ENCODE peak calls at places on chromosomes 7 and 10, in nine cellular contexts. One of them, this sample, is unnamed.

GRCh38 chr10:45596556-45596955 is 76.0 kb downstream of the ZFAND4 start:
- DNase-seq in endothelial cell of umbilical vein: no peak
- DNase-seq in mucosa of descending colon: no peak
- DNase-seq in fibroblast of lung: no peak
- DNase-seq in lower leg skin: no peak
- DNase-seq in naive thymus-derived CD4-positive, alpha-beta T cell: no peak
- DNase-seq in cardiac fibroblast: no peak
- DNase-seq in HL-60: no peak
- DNase-seq in Peyer's patch: no peak
- DNase-seq in this sample: no peak

GRCh38 chr7:117872565-117873055 is 631 bp downstream of the CTTNBP2 start:
- DNase-seq in endothelial cell of umbilical vein: peak; percentile 6
- DNase-seq in mucosa of descending colon: no peak
- DNase-seq in fibroblast of lung: peak; percentile 45
- DNase-seq in lower leg skin: peak; percentile 86
- DNase-seq in naive thymus-derived CD4-positive, alpha-beta T cell: no peak
- DNase-seq in cardiac fibroblast: no peak
- DNase-seq in HL-60: no peak
- DNase-seq in Peyer's patch: no peak
- DNase-seq in this sample: no peak

GRCh38 chr7:774161-775109 is 47.4 kb upstream of the PRKAR1B start:
- DNase-seq in endothelial cell of umbilical vein: peak; percentile 34
- DNase-seq in mucosa of descending colon: peak; percentile 66
- DNase-seq in fibroblast of lung: peak; percentile 26
- DNase-seq in lower leg skin: no peak
- DNase-seq in naive thymus-derived CD4-positive, alpha-beta T cell: peak; percentile 38
- DNase-seq in cardiac fibroblast: peak; percentile 49
- DNase-seq in HL-60: peak; percentile 34
- DNase-seq in Peyer's patch: peak; percentile 32
- DNase-seq in this sample: peak; percentile 38

GRCh38 chr10:71684356-71685173 is 35.0 kb downstream of the C10orf105 start:
- DNase-seq in endothelial cell of umbilical vein: no peak
- DNase-seq in mucosa of descending colon: no peak
- DNase-seq in fibroblast of lung: no peak
- DNase-seq in lower leg skin: no peak
- DNase-seq in naive thymus-derived CD4-positive, alpha-beta T cell: no peak
- DNase-seq in cardiac fibroblast: no peak
- DNase-seq in HL-60: peak; percentile 55
- DNase-seq in Peyer's patch: peak; percentile 33
- DNase-seq in this sample: no peak

GRCh38 chr10:133124357-133125211 is 35.4 kb upstream of the KNDC1 start:
- DNase-seq in endothelial cell of umbilical vein: peak; percentile 9
- DNase-seq in mucosa of descending colon: peak; percentile 43
- DNase-seq in fibroblast of lung: no peak
- DNase-seq in lower leg skin: no peak
- DNase-seq in naive thymus-derived CD4-positive, alpha-beta T cell: no peak
- DNase-seq in cardiac fibroblast: peak; percentile 28
- DNase-seq in HL-60: no peak
- DNase-seq in Peyer's patch: no peak
- DNase-seq in this sample: no peak

GRCh38 chr7:92731327-92732063 is 104.9 kb downstream of the CDK6 start:
- DNase-seq in endothelial cell of umbilical vein: peak; percentile 75
- DNase-seq in mucosa of descending colon: no peak
- DNase-seq in fibroblast of lung: peak; percentile 47
- DNase-seq in lower leg skin: no peak
- DNase-seq in naive thymus-derived CD4-positive, alpha-beta T cell: no peak
- DNase-seq in cardiac fibroblast: peak; percentile 62
- DNase-seq in HL-60: no peak
- DNase-seq in Peyer's patch: no peak
- DNase-seq in this sample: no peak

GRCh38 chr7:18420758-18421157 is 74.8 kb upstream of the HDAC9 start:
- DNase-seq in endothelial cell of umbilical vein: no peak
- DNase-seq in mucosa of descending colon: no peak
- DNase-seq in fibroblast of lung: peak; percentile 24
- DNase-seq in lower leg skin: no peak
- DNase-seq in naive thymus-derived CD4-positive, alpha-beta T cell: no peak
- DNase-seq in cardiac fibroblast: no peak
- DNase-seq in HL-60: no peak
- DNase-seq in Peyer's patch: no peak
- DNase-seq in this sample: no peak

GRCh38 chr10:81514811-81515210 is 360.2 kb upstream of the NRG3 start:
- DNase-seq in endothelial cell of umbilical vein: no peak
- DNase-seq in mucosa of descending colon: no peak
- DNase-seq in fibroblast of lung: no peak
- DNase-seq in lower leg skin: no peak
- DNase-seq in naive thymus-derived CD4-positive, alpha-beta T cell: no peak
- DNase-seq in cardiac fibroblast: no peak
- DNase-seq in HL-60: no peak
- DNase-seq in Peyer's patch: no peak
- DNase-seq in this sample: no peak

GRCh38 chr7:39539816-39540215 is 26.4 kb upstream of the YAE1 start:
- DNase-seq in endothelial cell of umbilical vein: no peak
- DNase-seq in mucosa of descending colon: no peak
- DNase-seq in fibroblast of lung: no peak
- DNase-seq in lower leg skin: no peak
- DNase-seq in naive thymus-derived CD4-positive, alpha-beta T cell: no peak
- DNase-seq in cardiac fibroblast: no peak
- DNase-seq in HL-60: no peak
- DNase-seq in Peyer's patch: no peak
- DNase-seq in this sample: no peak

GRCh38 chr7:123675092-123675473 is 19.4 kb downstream of the LMOD2 start:
- DNase-seq in endothelial cell of umbilical vein: no peak
- DNase-seq in mucosa of descending colon: no peak
- DNase-seq in fibroblast of lung: peak; percentile 32
- DNase-seq in lower leg skin: no peak
- DNase-seq in naive thymus-derived CD4-positive, alpha-beta T cell: no peak
- DNase-seq in cardiac fibroblast: peak; percentile 68
- DNase-seq in HL-60: no peak
- DNase-seq in Peyer's patch: no peak
- DNase-seq in this sample: no peak

GRCh38 chr7:51082096-51082840 is 234.3 kb downstream of the COBL start:
- DNase-seq in endothelial cell of umbilical vein: no peak
- DNase-seq in mucosa of descending colon: no peak
- DNase-seq in fibroblast of lung: no peak
- DNase-seq in lower leg skin: peak; percentile 74
- DNase-seq in naive thymus-derived CD4-positive, alpha-beta T cell: no peak
- DNase-seq in cardiac fibroblast: no peak
- DNase-seq in HL-60: no peak
- DNase-seq in Peyer's patch: no peak
- DNase-seq in this sample: no peak

GRCh38 chr7:17370901-17371550 is 72.6 kb downstream of the AHR start:
- DNase-seq in endothelial cell of umbilical vein: peak; percentile 46
- DNase-seq in mucosa of descending colon: no peak
- DNase-seq in fibroblast of lung: peak; percentile 36
- DNase-seq in lower leg skin: no peak
- DNase-seq in naive thymus-derived CD4-positive, alpha-beta T cell: no peak
- DNase-seq in cardiac fibroblast: peak; percentile 54
- DNase-seq in HL-60: no peak
- DNase-seq in Peyer's patch: no peak
- DNase-seq in this sample: no peak

GRCh38 chr10:75402486-75403143 is 1.1 kb upstream of the ZNF503 start:
- DNase-seq in endothelial cell of umbilical vein: no peak
- DNase-seq in mucosa of descending colon: peak; percentile 66
- DNase-seq in fibroblast of lung: no peak
- DNase-seq in lower leg skin: peak; percentile 89
- DNase-seq in naive thymus-derived CD4-positive, alpha-beta T cell: no peak
- DNase-seq in cardiac fibroblast: no peak
- DNase-seq in HL-60: peak; percentile 39
- DNase-seq in Peyer's patch: no peak
- DNase-seq in this sample: no peak

GRCh38 chr7:132526111-132526741 is 50.0 kb downstream of the PLXNA4 start:
- DNase-seq in endothelial cell of umbilical vein: no peak
- DNase-seq in mucosa of descending colon: no peak
- DNase-seq in fibroblast of lung: no peak
- DNase-seq in lower leg skin: peak; percentile 17
- DNase-seq in naive thymus-derived CD4-positive, alpha-beta T cell: no peak
- DNase-seq in cardiac fibroblast: no peak
- DNase-seq in HL-60: no peak
- DNase-seq in Peyer's patch: no peak
- DNase-seq in this sample: no peak

GRCh38 chr7:64630496-64630895 is 35.4 kb upstream of the ZNF107 start:
- DNase-seq in endothelial cell of umbilical vein: no peak
- DNase-seq in mucosa of descending colon: no peak
- DNase-seq in fibroblast of lung: no peak
- DNase-seq in lower leg skin: peak; percentile 10
- DNase-seq in naive thymus-derived CD4-positive, alpha-beta T cell: no peak
- DNase-seq in cardiac fibroblast: peak; percentile 35
- DNase-seq in HL-60: no peak
- DNase-seq in Peyer's patch: no peak
- DNase-seq in this sample: no peak

GRCh38 chr10:97585439-97585811 is 1.2 kb downstream of the HOGA1 start:
- DNase-seq in endothelial cell of umbilical vein: no peak
- DNase-seq in mucosa of descending colon: no peak
- DNase-seq in fibroblast of lung: no peak
- DNase-seq in lower leg skin: no peak
- DNase-seq in naive thymus-derived CD4-positive, alpha-beta T cell: no peak
- DNase-seq in cardiac fibroblast: no peak
- DNase-seq in HL-60: no peak
- DNase-seq in Peyer's patch: no peak
- DNase-seq in this sample: no peak

GRCh38 chr7:44505595-44505994 is 15.1 kb upstream of the NUDCD3 start:
- DNase-seq in endothelial cell of umbilical vein: no peak
- DNase-seq in mucosa of descending colon: no peak
- DNase-seq in fibroblast of lung: no peak
- DNase-seq in lower leg skin: no peak
- DNase-seq in naive thymus-derived CD4-positive, alpha-beta T cell: no peak
- DNase-seq in cardiac fibroblast: no peak
- DNase-seq in HL-60: no peak
- DNase-seq in Peyer's patch: no peak
- DNase-seq in this sample: no peak

GRCh38 chr10:86583983-86584382 is 62.4 kb upstream of the WAPL start:
- DNase-seq in endothelial cell of umbilical vein: no peak
- DNase-seq in mucosa of descending colon: no peak
- DNase-seq in fibroblast of lung: no peak
- DNase-seq in lower leg skin: no peak
- DNase-seq in naive thymus-derived CD4-positive, alpha-beta T cell: no peak
- DNase-seq in cardiac fibroblast: no peak
- DNase-seq in HL-60: peak; percentile 22
- DNase-seq in Peyer's patch: no peak
- DNase-seq in this sample: no peak

GRCh38 chr7:142280263-142280662 is 22.4 kb upstream of the PRSS58 start:
- DNase-seq in endothelial cell of umbilical vein: no peak
- DNase-seq in mucosa of descending colon: no peak
- DNase-seq in fibroblast of lung: no peak
- DNase-seq in lower leg skin: no peak
- DNase-seq in naive thymus-derived CD4-positive, alpha-beta T cell: no peak
- DNase-seq in cardiac fibroblast: no peak
- DNase-seq in HL-60: no peak
- DNase-seq in Peyer's patch: no peak
- DNase-seq in this sample: no peak

GRCh38 chr7:157320607-157320979 is 16.2 kb upstream of the DNAJB6 start:
- DNase-seq in endothelial cell of umbilical vein: no peak
- DNase-seq in mucosa of descending colon: no peak
- DNase-seq in fibroblast of lung: peak; percentile 55
- DNase-seq in lower leg skin: no peak
- DNase-seq in naive thymus-derived CD4-positive, alpha-beta T cell: no peak
- DNase-seq in cardiac fibroblast: peak; percentile 48
- DNase-seq in HL-60: no peak
- DNase-seq in Peyer's patch: no peak
- DNase-seq in this sample: no peak

GRCh38 chr10:60883187-60883586 is 60.8 kb downstream of the RHOBTB1 start:
- DNase-seq in endothelial cell of umbilical vein: peak; percentile 61
- DNase-seq in mucosa of descending colon: no peak
- DNase-seq in fibroblast of lung: peak; percentile 33
- DNase-seq in lower leg skin: no peak
- DNase-seq in naive thymus-derived CD4-positive, alpha-beta T cell: no peak
- DNase-seq in cardiac fibroblast: peak; percentile 60
- DNase-seq in HL-60: peak; percentile 7
- DNase-seq in Peyer's patch: no peak
- DNase-seq in this sample: no peak

GRCh38 chr7:26690135-26690534 is 174.3 kb downstream of the SKAP2 start:
- DNase-seq in endothelial cell of umbilical vein: no peak
- DNase-seq in mucosa of descending colon: no peak
- DNase-seq in fibroblast of lung: no peak
- DNase-seq in lower leg skin: no peak
- DNase-seq in naive thymus-derived CD4-positive, alpha-beta T cell: no peak
- DNase-seq in cardiac fibroblast: no peak
- DNase-seq in HL-60: no peak
- DNase-seq in Peyer's patch: no peak
- DNase-seq in this sample: no peak

GRCh38 chr10:4131407-4132215 is 346.6 kb upstream of the KLF6 start:
- DNase-seq in endothelial cell of umbilical vein: peak; percentile 86
- DNase-seq in mucosa of descending colon: no peak
- DNase-seq in fibroblast of lung: peak; percentile 94
- DNase-seq in lower leg skin: no peak
- DNase-seq in naive thymus-derived CD4-positive, alpha-beta T cell: peak; percentile 39
- DNase-seq in cardiac fibroblast: peak; percentile 87
- DNase-seq in HL-60: peak; percentile 54
- DNase-seq in Peyer's patch: no peak
- DNase-seq in this sample: no peak

GRCh38 chr7:149194799-149195179 is 557 bp upstream of the ZNF282 start:
- DNase-seq in endothelial cell of umbilical vein: no peak
- DNase-seq in mucosa of descending colon: no peak
- DNase-seq in fibroblast of lung: no peak
- DNase-seq in lower leg skin: no peak
- DNase-seq in naive thymus-derived CD4-positive, alpha-beta T cell: no peak
- DNase-seq in cardiac fibroblast: no peak
- DNase-seq in HL-60: no peak
- DNase-seq in Peyer's patch: no peak
- DNase-seq in this sample: no peak
- H3K4me3 ChIP-seq in endothelial cell of umbilical vein: peak overlapping the region; percentile 78
- H3K4me3 ChIP-seq in mucosa of descending colon: no peak overlapping the region
- H3K4me3 ChIP-seq in fibroblast of lung: peak overlapping the region; percentile 70
- H3K4me3 ChIP-seq in lower leg skin: no peak overlapping the region
- H3K4me3 ChIP-seq in naive thymus-derived CD4-positive, alpha-beta T cell: peak overlapping the region; percentile 82
- H3K4me3 ChIP-seq in cardiac fibroblast: peak overlapping the region; percentile 88
- H3K4me3 ChIP-seq in HL-60: peak overlapping the region; percentile 69
- H3K4me3 ChIP-seq in Peyer's patch: peak overlapping the region; percentile 97
- H3K4me3 ChIP-seq in this sample: peak overlapping the region; percentile 83

GRCh38 chr10:123771877-123772644 is 105.9 kb downstream of the GPR26 start:
- DNase-seq in endothelial cell of umbilical vein: no peak
- DNase-seq in mucosa of descending colon: no peak
- DNase-seq in fibroblast of lung: no peak
- DNase-seq in lower leg skin: no peak
- DNase-seq in naive thymus-derived CD4-positive, alpha-beta T cell: no peak
- DNase-seq in cardiac fibroblast: no peak
- DNase-seq in HL-60: no peak
- DNase-seq in Peyer's patch: no peak
- DNase-seq in this sample: no peak
- H3K4me3 ChIP-seq in endothelial cell of umbilical vein: no peak overlapping the region
- H3K4me3 ChIP-seq in mucosa of descending colon: no peak overlapping the region
- H3K4me3 ChIP-seq in fibroblast of lung: no peak overlapping the region
- H3K4me3 ChIP-seq in lower leg skin: no peak overlapping the region
- H3K4me3 ChIP-seq in naive thymus-derived CD4-positive, alpha-beta T cell: no peak overlapping the region
- H3K4me3 ChIP-seq in cardiac fibroblast: no peak overlapping the region
- H3K4me3 ChIP-seq in HL-60: no peak overlapping the region
- H3K4me3 ChIP-seq in Peyer's patch: no peak overlapping the region
- H3K4me3 ChIP-seq in this sample: no peak overlapping the region

GRCh38 chr7:135334830-135335543 is 101.3 kb downstream of the STRA8 start:
- DNase-seq in endothelial cell of umbilical vein: peak; percentile 54
- DNase-seq in mucosa of descending colon: no peak
- DNase-seq in fibroblast of lung: no peak
- DNase-seq in lower leg skin: peak; percentile 60
- DNase-seq in naive thymus-derived CD4-positive, alpha-beta T cell: no peak
- DNase-seq in cardiac fibroblast: no peak
- DNase-seq in HL-60: no peak
- DNase-seq in Peyer's patch: no peak
- DNase-seq in this sample: no peak
- H3K4me3 ChIP-seq in endothelial cell of umbilical vein: no peak overlapping the region
- H3K4me3 ChIP-seq in mucosa of descending colon: no peak overlapping the region
- H3K4me3 ChIP-seq in fibroblast of lung: no peak overlapping the region
- H3K4me3 ChIP-seq in lower leg skin: no peak overlapping the region
- H3K4me3 ChIP-seq in naive thymus-derived CD4-positive, alpha-beta T cell: no peak overlapping the region
- H3K4me3 ChIP-seq in cardiac fibroblast: no peak overlapping the region
- H3K4me3 ChIP-seq in HL-60: no peak overlapping the region
- H3K4me3 ChIP-seq in Peyer's patch: no peak overlapping the region
- H3K4me3 ChIP-seq in this sample: no peak overlapping the region

GRCh38 chr10:5450605-5451384 is 38.4 kb downstream of the NET1 start:
- DNase-seq in endothelial cell of umbilical vein: peak; percentile 56
- DNase-seq in mucosa of descending colon: no peak
- DNase-seq in fibroblast of lung: no peak
- DNase-seq in lower leg skin: no peak
- DNase-seq in naive thymus-derived CD4-positive, alpha-beta T cell: no peak
- DNase-seq in cardiac fibroblast: peak; percentile 17
- DNase-seq in HL-60: no peak
- DNase-seq in Peyer's patch: no peak
- DNase-seq in this sample: no peak
- H3K4me3 ChIP-seq in endothelial cell of umbilical vein: no peak overlapping the region
- H3K4me3 ChIP-seq in mucosa of descending colon: no peak overlapping the region
- H3K4me3 ChIP-seq in fibroblast of lung: no peak overlapping the region
- H3K4me3 ChIP-seq in lower leg skin: no peak overlapping the region
- H3K4me3 ChIP-seq in naive thymus-derived CD4-positive, alpha-beta T cell: no peak overlapping the region
- H3K4me3 ChIP-seq in cardiac fibroblast: no peak overlapping the region
- H3K4me3 ChIP-seq in HL-60: no peak overlapping the region
- H3K4me3 ChIP-seq in Peyer's patch: no peak overlapping the region
- H3K4me3 ChIP-seq in this sample: no peak overlapping the region